ENCODE peak calls at places on chromosomes 11 and 22, in eight cellular contexts. J is hippocampal formation, U is dermis blood vessel endothelial cell, A is ovary, C is AG08396, S is GF-D8, G is ACHN, M is mesendoderm. O is an unnamed sample.

GRCh38 chr22:44363980-44364749 is 51.4 kb upstream of the SHISAL1 start:
- DNase-seq in G (no peak), S (no peak), J (no peak), C (no peak), U (no peak), M (no peak), A (peak; percentile 20), O (no peak)

GRCh38 chr11:27672836-27673464 is 27.3 kb downstream of the BDNF start:
- DNase-seq in G (no peak), M (no peak), U (no peak), J (no peak), C (no peak), A (no peak), S (no peak), O (no peak)

GRCh38 chr22:22877523-22878210 is 9.9 kb upstream of the IGLL5 start:
- DNase-seq in G (peak; percentile 59), S (no peak), M (peak; percentile 81), J (no peak), C (peak; percentile 70), U (peak; percentile 72), A (no peak), O (peak; percentile 54)

GRCh38 chr11:76789443-76789719 is 6.2 kb downstream of the TSKU start:
- DNase-seq in M (no peak), U (no peak), C (no peak), A (peak; percentile 6), J (no peak), G (no peak), S (no peak), O (no peak)

GRCh38 chr11:119759324-119759723 is 30.3 kb upstream of the NECTIN1 start:
- DNase-seq in S (no peak), G (peak; percentile 38), C (peak; percentile 39), M (peak; percentile 48), J (no peak), U (no peak), A (no peak), O (peak; percentile 80)

GRCh38 chr22:49966041-49966715 is 5.6 kb downstream of the PIM3 start:
- DNase-seq in J (no peak), G (no peak), U (no peak), C (no peak), M (no peak), A (peak; percentile 13), S (no peak), O (no peak)

GRCh38 chr22:24420072-24420976 is 7.1 kb upstream of the ADORA2A start:
- DNase-seq in S (no peak), G (no peak), C (no peak), U (peak; percentile 95), J (no peak), A (no peak), M (no peak), O (no peak)

GRCh38 chr11:96036863-96037262 is 113.0 kb upstream of the MTMR2 start:
- DNase-seq in A (no peak), G (no peak), C (no peak), U (no peak), M (no peak), S (no peak), J (no peak), O (no peak)

GRCh38 chr22:42270178-42270511 is 308 bp downstream of the TCF20 start:
- DNase-seq in C (no peak), M (peak; percentile 77), U (peak; percentile 32), A (no peak), J (no peak), S (no peak), G (peak; percentile 22), O (peak; percentile 19)

GRCh38 chr11:44388828-44389645 is 79.1 kb upstream of the ALX4 start:
- DNase-seq in S (no peak), U (no peak), J (no peak), G (no peak), C (no peak), A (no peak), M (peak; percentile 19), O (no peak)

GRCh38 chr11:104546486-104546885 is 351.8 kb downstream of the CASP12 start:
- DNase-seq in J (no peak), M (no peak), A (no peak), G (peak; percentile 84), U (no peak), S (no peak), C (no peak), O (no peak)

GRCh38 chr11:124622531-124623451 is at the start of gene TBRG1:
- DNase-seq in M (peak; percentile 96), J (peak; percentile 94), G (peak; percentile 85), S (peak; percentile 98), A (peak; percentile 87), C (peak; percentile 90), U (peak; percentile 92), O (peak; percentile 90)

GRCh38 chr11:79244175-79244804 is 196.5 kb downstream of the TENM4 start:
- DNase-seq in C (peak; percentile 60), S (no peak), U (no peak), J (no peak), M (no peak), G (no peak), A (no peak), O (peak; percentile 22)

GRCh38 chr11:2211113-2211971 is 39.7 kb upstream of the TH start:
- DNase-seq in S (no peak), U (no peak), M (no peak), C (peak; percentile 4), G (no peak), A (peak; percentile 4), J (no peak), O (no peak)

GRCh38 chr11:129750343-129751292 is 65.0 kb upstream of the TMEM45B start:
- DNase-seq in S (peak; percentile 60), J (peak; percentile 58), C (peak; percentile 80), A (peak; percentile 61), U (peak; percentile 84), G (peak; percentile 57), M (peak; percentile 76), O (peak; percentile 50)

GRCh38 chr11:43853766-43854165 is 26.9 kb upstream of the ALKBH3 start:
- DNase-seq in A (no peak), M (no peak), U (peak; percentile 20), G (no peak), S (no peak), C (no peak), J (no peak), O (no peak)

GRCh38 chr22:42959472-42960145 is 55.3 kb downstream of the PACSIN2 start:
- DNase-seq in U (peak; percentile 98), A (no peak), M (peak; percentile 84), C (peak; percentile 38), S (peak; percentile 83), G (peak; percentile 87), J (no peak), O (no peak)

GRCh38 chr11:69700278-69701140 is 3.3 kb downstream of the FGF19 start:
- DNase-seq in J (peak; percentile 19), U (peak; percentile 80), G (peak; percentile 66), C (peak; percentile 81), A (no peak), M (peak; percentile 91), S (no peak), O (peak; percentile 32)

GRCh38 chr11:106077609-106078517 is at the start of gene AASDHPPT:
- DNase-seq in C (no peak), G (peak; percentile 61), J (peak; percentile 59), M (no peak), S (peak; percentile 77), U (peak; percentile 49), A (no peak), O (peak; percentile 20)

GRCh38 chr11:2751523-2752203 is 51.9 kb upstream of the KCNQ1OT1 start:
- DNase-seq in J (no peak), S (no peak), U (no peak), C (no peak), M (no peak), A (no peak), G (no peak), O (no peak)

GRCh38 chr11:29272019-29272654 is 744.7 kb downstream of the KCNA4 start:
- DNase-seq in J (no peak), A (no peak), U (peak; percentile 69), S (no peak), C (no peak), M (peak; percentile 25), G (peak; percentile 27), O (no peak)

GRCh38 chr11:59551651-59552521 is 40.5 kb downstream of the OR4D9 start:
- DNase-seq in C (no peak), G (peak; percentile 76), M (peak; percentile 89), A (peak; percentile 61), J (peak; percentile 56), U (peak; percentile 83), S (peak; percentile 19), O (peak; percentile 49)

GRCh38 chr11:17391493-17392355 is 3.3 kb upstream of the KCNJ11 start:
- DNase-seq in A (no peak), S (no peak), C (no peak), G (no peak), U (no peak), M (no peak), J (no peak), O (no peak)

GRCh38 chr22:42773161-42773560 is 52.5 kb upstream of the A4GALT start:
- DNase-seq in C (no peak), G (no peak), M (peak; percentile 89), S (no peak), J (no peak), A (no peak), U (no peak), O (no peak)

GRCh38 chr11:130817608-130817944 is 98.7 kb downstream of the SNX19 start:
- DNase-seq in M (no peak), A (no peak), C (peak; percentile 29), S (no peak), G (peak; percentile 57), J (no peak), U (no peak), O (no peak)

GRCh38 chr11:29352273-29352672 is 664.6 kb downstream of the KCNA4 start:
- DNase-seq in M (peak; percentile 18), U (no peak), C (no peak), J (no peak), G (no peak), A (no peak), S (no peak), O (no peak)

O was measured in MG63.